ENCODE peak calls at places on chromosomes 5 and 9, in seven cellular contexts. S, T, B, R, P, D and W are unnamed samples.

GRCh38 chr5:88878976-88879375 is 4.0 kb downstream of the MEF2C start:
- DNase-seq in S (peak; percentile 55), T (no peak), B (no peak), R (no peak), P (no peak), D (no peak), W (no peak)

GRCh38 chr5:136123236-136123768 is 9.3 kb upstream of the SMAD5 start:
- DNase-seq in S (no peak), T (no peak), B (no peak), R (no peak), P (no peak), D (peak; percentile 1), W (no peak)

GRCh38 chr5:68464424-68464823 is 248.9 kb downstream of the PIK3R1 start:
- DNase-seq in S (no peak), T (no peak), B (peak; percentile 25), R (peak; percentile 60), P (no peak), D (peak; percentile 80), W (no peak)

GRCh38 chr5:39058984-39059565 is 15.1 kb downstream of the RICTOR start:
- DNase-seq in S (no peak), T (no peak), B (no peak), R (no peak), P (no peak), D (no peak), W (no peak)

GRCh38 chr5:175394601-175395000 is 49.4 kb downstream of the DRD1 start:
- DNase-seq in S (no peak), T (no peak), B (no peak), R (no peak), P (no peak), D (no peak), W (no peak)

GRCh38 chr5:95861221-95861857 is 38.8 kb upstream of the GLRX start:
- DNase-seq in S (no peak), T (peak; percentile 87), B (no peak), R (no peak), P (peak; percentile 97), D (peak; percentile 96), W (peak; percentile 96)

GRCh38 chr9:2134391-2134790 is 119.2 kb downstream of the SMARCA2 start:
- DNase-seq in S (no peak), T (no peak), B (no peak), R (no peak), P (no peak), D (no peak), W (no peak)

GRCh38 chr5:100641833-100642232 is 106.7 kb downstream of the FAM174A start:
- DNase-seq in S (no peak), T (no peak), B (no peak), R (no peak), P (no peak), D (no peak), W (no peak)

GRCh38 chr5:126449751-126450271 is 26.6 kb downstream of the GRAMD2B start:
- DNase-seq in S (peak; percentile 31), T (no peak), B (peak; percentile 11), R (peak; percentile 77), P (no peak), D (peak; percentile 76), W (no peak)